ENCODE peak calls at places on chromosomes 13 and 19, in six cellular contexts. K, I, E, F, H and P are unnamed samples.

GRCh38 chr19:37763488-37763887 is 15.9 kb downstream of the ZNF573 start:
- DNase-seq in K (no peak), I (peak; percentile 5), E (no peak), F (no peak), H (no peak), P (no peak)

GRCh38 chr19:42254083-42254849 is 662 bp downstream of the ERF start:
- DNase-seq in K (no peak), I (peak; percentile 60), E (no peak), F (peak; percentile 83), H (peak; percentile 76), P (peak; percentile 72)

GRCh38 chr13:35347679-35348205 is 128.7 kb downstream of the MAB21L1 start:
- DNase-seq in K (no peak), I (no peak), E (no peak), F (no peak), H (no peak), P (no peak)

GRCh38 chr13:79779761-79780160 is 298.8 kb downstream of the NDFIP2 start:
- DNase-seq in K (no peak), I (peak; percentile 68), E (no peak), F (no peak), H (no peak), P (no peak)

GRCh38 chr13:93304868-93305613 is 78.4 kb downstream of the GPC6 start:
- DNase-seq in K (no peak), I (no peak), E (no peak), F (no peak), H (no peak), P (no peak)

GRCh38 chr13:26987614-26988013 is 184.0 kb downstream of the USP12 start:
- DNase-seq in K (no peak), I (no peak), E (no peak), F (no peak), H (no peak), P (no peak)

GRCh38 chr13:102286326-102286725 is 115.5 kb downstream of the FGF14 start:
- DNase-seq in K (no peak), I (peak; percentile 93), E (no peak), F (no peak), H (no peak), P (no peak)

GRCh38 chr19:38401148-38401547 is 1.7 kb upstream of the FAM98C start:
- DNase-seq in K (no peak), I (peak; percentile 53), E (no peak), F (no peak), H (no peak), P (no peak)

GRCh38 chr13:110723598-110723997 is 10.1 kb downstream of the ING1 start:
- DNase-seq in K (no peak), I (no peak), E (no peak), F (no peak), H (no peak), P (no peak)

GRCh38 chr13:54241719-54242118 is 1213.1 kb downstream of the OLFM4 start:
- DNase-seq in K (no peak), I (no peak), E (no peak), F (no peak), H (no peak), P (no peak)

DNA sequence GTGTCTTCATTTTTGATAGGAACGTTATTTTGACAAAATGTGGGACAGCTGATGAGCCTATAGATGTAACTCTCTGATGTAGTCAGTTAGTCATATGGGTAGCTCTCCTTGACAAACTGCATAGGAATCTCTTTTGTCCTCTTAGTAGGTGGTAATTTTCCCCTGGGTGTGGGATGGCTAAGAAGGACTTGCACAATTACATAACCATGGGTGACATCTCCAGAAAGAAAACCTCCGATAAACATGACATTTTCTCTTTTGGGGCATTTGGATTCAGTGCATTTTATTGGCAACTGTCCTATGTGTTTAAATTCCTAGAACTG is 41.8 kb downstream of the IGFL3 start:
- DNase-seq in K (no peak), I (peak; percentile 85), E (no peak), F (no peak), H (no peak), P (no peak)
- H3K27me3 ChIP-seq in K (no peaks in the 10 kb centered on the region), I (peaks cover 5% of the 10 kb centered on the region), E (no peaks in the 10 kb centered on the region), F (no peaks in the 10 kb centered on the region), H (peaks cover 40% of the 10 kb centered on the region), P (peaks cover 6% of the 10 kb centered on the region)

DNA sequence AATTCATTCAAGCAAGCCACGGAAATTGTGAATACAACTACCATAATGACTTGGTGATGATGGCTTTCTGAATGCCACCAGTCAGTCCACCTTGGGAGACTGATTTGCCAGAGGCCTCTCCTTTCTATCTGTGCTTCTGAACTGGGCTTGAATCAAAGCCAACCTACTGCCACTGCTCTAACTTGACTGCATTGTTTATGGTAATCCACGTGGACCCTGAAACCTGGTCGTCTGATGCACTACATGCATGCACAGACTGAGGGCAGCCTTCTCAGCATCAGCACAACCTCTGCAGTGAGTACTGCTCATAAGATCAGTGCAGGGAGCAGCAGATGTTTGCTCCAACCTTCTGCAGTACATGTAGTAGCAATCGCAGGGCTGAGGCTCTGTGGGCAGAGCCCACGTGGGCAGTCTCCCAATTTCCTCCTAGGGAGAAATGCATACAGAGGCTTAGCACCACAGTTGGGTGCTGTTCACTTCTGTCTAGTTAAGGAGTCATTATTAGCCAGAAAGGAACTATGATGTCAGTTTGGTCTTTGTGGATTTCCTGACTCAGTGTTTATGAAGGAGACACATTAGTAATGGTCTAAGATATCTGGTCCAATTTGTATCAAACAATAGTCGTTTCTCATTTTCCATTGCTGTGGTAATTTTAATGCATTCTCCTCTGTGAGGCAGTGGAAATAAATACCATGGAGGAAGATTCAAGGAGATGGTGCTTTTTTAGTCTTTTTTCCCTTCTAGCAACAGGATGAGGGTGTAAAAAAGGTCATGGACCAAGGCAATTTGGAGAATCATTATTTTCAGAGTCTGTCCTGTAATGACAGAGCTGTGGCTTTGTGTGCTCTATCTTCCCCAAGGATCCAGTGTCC is 82.5 kb downstream of the AKAP11 start:
- DNase-seq in K (no peak), I (peak; percentile 91), E (no peak), F (peak; percentile 75), H (peak; percentile 21), P (no peak)
- TF ChIP-seq CTCF in K (no peak), I (peak; percentile 40), E (no peak), F (peak; percentile 73), H (no peak), P (no peak)

GRCh38 chr19:17460372-17461230 is at the start of gene NXNL1:
- DNase-seq in K (no peak), I (no peak), E (no peak), F (no peak), H (no peak), P (no peak)
- H3K27me3 ChIP-seq in K (peaks cover 4% of the 10 kb centered on the region), I (peaks cover 14% of the 10 kb centered on the region), E (peaks cover 5% of the 10 kb centered on the region), F (no peaks in the 10 kb centered on the region), H (peaks cover 20% of the 10 kb centered on the region), P (no peaks in the 10 kb centered on the region)

GRCh38 chr19:44904426-44904994 is 1.1 kb upstream of the APOE start:
- DNase-seq in K (no peak), I (no peak), E (no peak), F (peak; percentile 19), H (no peak), P (no peak)
- TF ChIP-seq CTCF in K (no peak), I (no peak), E (no peak), F (peak; percentile 47), H (no peak), P (no peak)

GRCh38 chr19:17544418-17544817 is 11.0 kb upstream of the COLGALT1 start:
- DNase-seq in K (no peak), I (no peak), E (no peak), F (no peak), H (no peak), P (no peak)

GRCh38 chr19:17541184-17541759 is 14.2 kb upstream of the COLGALT1 start:
- DNase-seq in K (no peak), I (no peak), E (no peak), F (no peak), H (no peak), P (no peak)

GRCh38 chr19:17542042-17542441 is 13.4 kb upstream of the COLGALT1 start:
- DNase-seq in K (no peak), I (no peak), E (no peak), F (no peak), H (no peak), P (no peak)

GRCh38 chr19:17542793-17543582 is 12.5 kb upstream of the COLGALT1 start:
- DNase-seq in K (no peak), I (no peak), E (no peak), F (no peak), H (no peak), P (no peak)

DNA sequence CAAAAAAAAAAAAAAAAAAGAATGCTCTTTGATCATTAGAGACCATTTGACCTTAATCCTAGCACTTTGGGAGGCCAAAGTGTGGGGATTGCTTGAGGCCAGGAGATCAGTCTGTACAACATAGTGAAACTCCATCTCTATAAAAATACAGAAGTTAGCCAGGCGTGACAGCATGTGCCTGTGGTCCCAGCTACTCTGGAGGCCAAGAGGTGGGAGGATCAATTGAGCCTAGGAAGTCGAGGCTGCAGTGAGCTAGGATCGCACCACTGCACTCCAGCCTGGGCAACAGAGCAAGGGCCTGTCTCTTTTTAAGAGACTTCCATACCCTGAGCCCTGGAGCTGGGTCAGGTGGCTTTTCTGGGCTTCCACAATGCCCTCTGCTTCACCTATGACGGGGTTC is 11.5 kb upstream of the COLGALT1 start:
- DNase-seq in K (no peak), I (no peak), E (no peak), F (no peak), H (no peak), P (no peak)
- H3K27me3 ChIP-seq in K (no peaks in the 10 kb centered on the region), I (peaks cover 2% of the 10 kb centered on the region), E (no peaks in the 10 kb centered on the region), F (peaks cover 1% of the 10 kb centered on the region), H (no peaks in the 10 kb centered on the region), P (no peaks in the 10 kb centered on the region)

GRCh38 chr13:86464193-86464592 is 665.0 kb upstream of the SLITRK6 start:
- DNase-seq in K (no peak), I (no peak), E (no peak), F (no peak), H (no peak), P (no peak)
- TF ChIP-seq CTCF in K (no peak), I (peak; percentile 43), E (peak; percentile 21), F (no peak), H (no peak), P (no peak)

GRCh38 chr13:99972190-99972731 is 694 bp upstream of the ZIC5 start:
- DNase-seq in K (no peak), I (no peak), E (no peak), F (no peak), H (no peak), P (no peak)

GRCh38 chr13:99970761-99971575 is 599 bp downstream of the ZIC5 start:
- DNase-seq in K (no peak), I (no peak), E (peak; percentile 39), F (peak; percentile 37), H (no peak), P (no peak)

GRCh38 chr13:99969934-99970760 is 1.4 kb downstream of the ZIC5 start:
- DNase-seq in K (no peak), I (peak; percentile 30), E (peak; percentile 34), F (peak; percentile 72), H (peak; percentile 34), P (no peak)

GRCh38 chr13:99973163-99973785 is 1.7 kb upstream of the ZIC5 start:
- DNase-seq in K (no peak), I (no peak), E (no peak), F (no peak), H (no peak), P (no peak)

DNA sequence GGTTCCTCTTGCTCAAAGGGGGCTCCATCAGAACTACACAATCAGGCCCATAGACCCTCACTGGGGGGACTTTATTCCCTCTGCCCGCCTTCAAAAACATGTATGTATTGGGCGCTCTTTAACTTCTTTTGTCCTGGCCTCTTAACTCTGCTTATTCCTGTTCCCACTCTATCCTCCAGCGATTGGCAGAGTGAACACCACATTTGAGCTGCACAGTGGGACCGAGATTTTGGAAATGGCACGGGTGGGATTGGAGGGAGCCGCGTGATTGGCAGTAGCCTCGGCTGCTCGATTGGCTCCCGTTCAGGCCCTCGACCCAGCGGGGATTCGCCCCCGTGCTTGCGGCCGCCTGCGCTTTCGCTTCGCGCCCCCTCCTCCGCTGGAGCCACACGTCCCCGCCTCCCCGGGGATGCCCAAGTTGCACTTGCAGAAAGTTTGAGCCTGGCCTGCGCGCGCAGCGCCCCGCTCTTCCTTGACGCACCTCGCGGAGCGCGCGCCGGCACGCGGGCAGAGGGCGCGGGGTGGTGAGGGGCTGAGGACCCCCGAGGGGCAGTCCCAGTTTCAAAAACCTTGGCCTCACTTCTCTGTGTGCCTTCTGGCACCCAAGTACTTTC is at the start of gene ZIC5:
- DNase-seq in K (no peak), I (no peak), E (peak; percentile 50), F (no peak), H (no peak), P (no peak)
- H3K27me3 ChIP-seq in K (peaks cover 54% of the 10 kb centered on the region), I (peaks cover 84% of the 10 kb centered on the region), E (peaks cover 91% of the 10 kb centered on the region), F (no peaks in the 10 kb centered on the region), H (peaks cover 83% of the 10 kb centered on the region), P (peaks cover 28% of the 10 kb centered on the region)